ENCODE peak calls at places on chromosomes 6 and 20, in five cellular contexts. One of them, this sample, is unnamed.

GRCh38 chr6:137353842-137354397 is 134.7 kb upstream of the IFNGR1 start:
- DNase-seq in body of pancreas: no peak
- DNase-seq in fibroblast of mammary gland: no peak
- DNase-seq in foreskin fibroblast: no peak
- DNase-seq in omental fat pad: no peak
- DNase-seq in this sample: no peak

GRCh38 chr6:4668271-4669179 is 107.7 kb upstream of the CDYL start:
- DNase-seq in body of pancreas: no peak
- DNase-seq in fibroblast of mammary gland: peak
- DNase-seq in foreskin fibroblast: no peak
- DNase-seq in omental fat pad: no peak
- DNase-seq in this sample: no peak

GRCh38 chr6:3138341-3138740 is 19.0 kb downstream of the TUBB2A start:
- DNase-seq in body of pancreas: no peak
- DNase-seq in fibroblast of mammary gland: peak
- DNase-seq in foreskin fibroblast: peak
- DNase-seq in omental fat pad: no peak
- DNase-seq in this sample: no peak

GRCh38 chr6:4902363-4902762 is 101.5 kb downstream of the RPP40 start:
- DNase-seq in body of pancreas: no peak
- DNase-seq in fibroblast of mammary gland: no peak
- DNase-seq in foreskin fibroblast: no peak
- DNase-seq in omental fat pad: no peak
- DNase-seq in this sample: no peak

GRCh38 chr20:32560989-32561830 is 23.9 kb downstream of the NOL4L start:
- DNase-seq in body of pancreas: no peak
- DNase-seq in fibroblast of mammary gland: no peak
- DNase-seq in foreskin fibroblast: no peak
- DNase-seq in omental fat pad: no peak
- DNase-seq in this sample: no peak

GRCh38 chr6:113433506-113433991 is 423.6 kb upstream of the MARCKS start:
- DNase-seq in body of pancreas: peak
- DNase-seq in fibroblast of mammary gland: peak
- DNase-seq in foreskin fibroblast: peak
- DNase-seq in omental fat pad: peak
- DNase-seq in this sample: peak

GRCh38 chr20:59006864-59007757 is at the start of gene CTSZ:
- DNase-seq in body of pancreas: peak
- DNase-seq in fibroblast of mammary gland: peak
- DNase-seq in foreskin fibroblast: peak
- DNase-seq in omental fat pad: no peak
- DNase-seq in this sample: peak

GRCh38 chr6:83199865-83200230 is 6.7 kb downstream of the RWDD2A start:
- DNase-seq in body of pancreas: no peak
- DNase-seq in fibroblast of mammary gland: peak
- DNase-seq in foreskin fibroblast: peak
- DNase-seq in omental fat pad: no peak
- DNase-seq in this sample: no peak

GRCh38 chr20:39960522-39961420 is 728.3 kb downstream of the MAFB start:
- DNase-seq in body of pancreas: peak
- DNase-seq in fibroblast of mammary gland: no peak
- DNase-seq in foreskin fibroblast: no peak
- DNase-seq in omental fat pad: no peak
- DNase-seq in this sample: peak

GRCh38 chr6:2127484-2127911 is 117.9 kb downstream of the GMDS start:
- DNase-seq in body of pancreas: peak
- DNase-seq in fibroblast of mammary gland: no peak
- DNase-seq in foreskin fibroblast: no peak
- DNase-seq in omental fat pad: no peak
- DNase-seq in this sample: peak

GRCh38 chr6:93088675-93089575 is 330.4 kb downstream of the EPHA7 start:
- DNase-seq in body of pancreas: no peak
- DNase-seq in fibroblast of mammary gland: no peak
- DNase-seq in foreskin fibroblast: no peak
- DNase-seq in omental fat pad: no peak
- DNase-seq in this sample: no peak

GRCh38 chr6:56840467-56841371 is 114.2 kb upstream of the BEND6 start:
- DNase-seq in body of pancreas: no peak
- DNase-seq in fibroblast of mammary gland: peak
- DNase-seq in foreskin fibroblast: peak
- DNase-seq in omental fat pad: no peak
- DNase-seq in this sample: no peak

GRCh38 chr6:107730106-107730505 is 94.0 kb downstream of the SCML4 start:
- DNase-seq in body of pancreas: no peak
- DNase-seq in fibroblast of mammary gland: no peak
- DNase-seq in foreskin fibroblast: no peak
- DNase-seq in omental fat pad: no peak
- DNase-seq in this sample: no peak

GRCh38 chr6:14454467-14454763 is 336.8 kb downstream of the CD83 start:
- DNase-seq in body of pancreas: no peak
- DNase-seq in fibroblast of mammary gland: no peak
- DNase-seq in foreskin fibroblast: no peak
- DNase-seq in omental fat pad: no peak
- DNase-seq in this sample: no peak

GRCh38 chr6:87483929-87484328 is 11.2 kb downstream of the SLC35A1 start:
- DNase-seq in body of pancreas: no peak
- DNase-seq in fibroblast of mammary gland: peak
- DNase-seq in foreskin fibroblast: peak
- DNase-seq in omental fat pad: no peak
- DNase-seq in this sample: no peak

GRCh38 chr6:74113901-74114300 is 417.9 kb downstream of the CD109 start:
- DNase-seq in body of pancreas: no peak
- DNase-seq in fibroblast of mammary gland: no peak
- DNase-seq in foreskin fibroblast: no peak
- DNase-seq in omental fat pad: no peak
- DNase-seq in this sample: no peak

GRCh38 chr6:74073429-74073828 is 377.4 kb downstream of the CD109 start:
- DNase-seq in body of pancreas: no peak
- DNase-seq in fibroblast of mammary gland: peak
- DNase-seq in foreskin fibroblast: peak
- DNase-seq in omental fat pad: no peak
- DNase-seq in this sample: no peak

GRCh38 chr6:13794184-13794583 is 20.2 kb downstream of the MCUR1 start:
- DNase-seq in body of pancreas: no peak
- DNase-seq in fibroblast of mammary gland: peak
- DNase-seq in foreskin fibroblast: peak
- DNase-seq in omental fat pad: no peak
- DNase-seq in this sample: no peak

GRCh38 chr6:154611847-154612246 is 101.4 kb upstream of the CNKSR3 start:
- DNase-seq in body of pancreas: no peak
- DNase-seq in fibroblast of mammary gland: no peak
- DNase-seq in foreskin fibroblast: no peak
- DNase-seq in omental fat pad: no peak
- DNase-seq in this sample: no peak

GRCh38 chr20:10771435-10772140 is 97.8 kb upstream of the JAG1 start:
- DNase-seq in body of pancreas: no peak
- DNase-seq in fibroblast of mammary gland: no peak
- DNase-seq in foreskin fibroblast: no peak
- DNase-seq in omental fat pad: no peak
- DNase-seq in this sample: no peak

GRCh38 chr6:36809933-36810844 is 29.1 kb downstream of the CPNE5 start:
- DNase-seq in body of pancreas: no peak
- DNase-seq in fibroblast of mammary gland: no peak
- DNase-seq in foreskin fibroblast: no peak
- DNase-seq in omental fat pad: no peak
- DNase-seq in this sample: no peak

GRCh38 chr20:45470262-45470931 is 844 bp downstream of the WFDC2 start:
- DNase-seq in body of pancreas: peak
- DNase-seq in fibroblast of mammary gland: peak
- DNase-seq in foreskin fibroblast: no peak
- DNase-seq in omental fat pad: no peak
- DNase-seq in this sample: peak

GRCh38 chr6:104623052-104623690 is 236.5 kb downstream of the HACE1 start:
- DNase-seq in body of pancreas: no peak
- DNase-seq in fibroblast of mammary gland: no peak
- DNase-seq in foreskin fibroblast: no peak
- DNase-seq in omental fat pad: no peak
- DNase-seq in this sample: no peak

GRCh38 chr20:2139250-2139649 is 37.6 kb downstream of the STK35 start:
- DNase-seq in body of pancreas: no peak
- DNase-seq in fibroblast of mammary gland: no peak
- DNase-seq in foreskin fibroblast: no peak
- DNase-seq in omental fat pad: no peak
- DNase-seq in this sample: no peak

GRCh38 chr6:135909737-135910387 is 58.4 kb downstream of the PDE7B start:
- DNase-seq in body of pancreas: peak
- DNase-seq in fibroblast of mammary gland: peak
- DNase-seq in foreskin fibroblast: no peak
- DNase-seq in omental fat pad: no peak
- DNase-seq in this sample: no peak

GRCh38 chr6:135002974-135003703 is 51.5 kb downstream of the HBS1L start:
- DNase-seq in body of pancreas: no peak
- DNase-seq in fibroblast of mammary gland: no peak
- DNase-seq in foreskin fibroblast: no peak
- DNase-seq in omental fat pad: no peak
- DNase-seq in this sample: no peak

GRCh38 chr20:62117658-62118057 is 4.6 kb upstream of the LSM14B start:
- DNase-seq in body of pancreas: no peak
- DNase-seq in fibroblast of mammary gland: no peak
- DNase-seq in foreskin fibroblast: no peak
- DNase-seq in omental fat pad: no peak
- DNase-seq in this sample: peak

GRCh38 chr20:49603209-49603627 is 35.3 kb upstream of the PTGIS start:
- DNase-seq in body of pancreas: peak
- DNase-seq in fibroblast of mammary gland: peak
- DNase-seq in foreskin fibroblast: peak
- DNase-seq in omental fat pad: no peak
- DNase-seq in this sample: peak

GRCh38 chr20:24763386-24764026 is 185.6 kb upstream of the CST7 start:
- DNase-seq in body of pancreas: no peak
- DNase-seq in fibroblast of mammary gland: no peak
- DNase-seq in foreskin fibroblast: no peak
- DNase-seq in omental fat pad: no peak
- DNase-seq in this sample: no peak

GRCh38 chr6:73665686-73666319 is 12.0 kb upstream of the SLC17A5 start:
- DNase-seq in body of pancreas: no peak
- DNase-seq in fibroblast of mammary gland: no peak
- DNase-seq in foreskin fibroblast: no peak
- DNase-seq in omental fat pad: no peak
- DNase-seq in this sample: no peak

GRCh38 chr20:24443436-24443835 is 26.0 kb upstream of the SYNDIG1 start:
- DNase-seq in body of pancreas: no peak
- DNase-seq in fibroblast of mammary gland: no peak
- DNase-seq in foreskin fibroblast: no peak
- DNase-seq in omental fat pad: no peak
- DNase-seq in this sample: no peak

GRCh38 chr6:44951253-44951656 is 376.9 kb upstream of the RUNX2 start:
- DNase-seq in body of pancreas: no peak
- DNase-seq in fibroblast of mammary gland: no peak
- DNase-seq in foreskin fibroblast: no peak
- DNase-seq in omental fat pad: no peak
- DNase-seq in this sample: no peak

GRCh38 chr6:39005774-39006173 is 42.8 kb upstream of the GLP1R start:
- DNase-seq in body of pancreas: peak
- DNase-seq in fibroblast of mammary gland: no peak
- DNase-seq in foreskin fibroblast: no peak
- DNase-seq in omental fat pad: no peak
- DNase-seq in this sample: no peak

GRCh38 chr20:46710149-46710913 is 882 bp downstream of the SLC2A10 start:
- DNase-seq in body of pancreas: no peak
- DNase-seq in fibroblast of mammary gland: no peak
- DNase-seq in foreskin fibroblast: no peak
- DNase-seq in omental fat pad: no peak
- DNase-seq in this sample: no peak

GRCh38 chr20:46709459-46710148 is at the start of gene SLC2A10:
- DNase-seq in body of pancreas: peak
- DNase-seq in fibroblast of mammary gland: peak
- DNase-seq in foreskin fibroblast: peak
- DNase-seq in omental fat pad: peak
- DNase-seq in this sample: peak

GRCh38 chr20:46706242-46706641 is 3.2 kb upstream of the SLC2A10 start:
- DNase-seq in body of pancreas: no peak
- DNase-seq in fibroblast of mammary gland: no peak
- DNase-seq in foreskin fibroblast: no peak
- DNase-seq in omental fat pad: no peak
- DNase-seq in this sample: no peak

GRCh38 chr20:46709055-46709458 is 392 bp upstream of the SLC2A10 start:
- DNase-seq in body of pancreas: no peak
- DNase-seq in fibroblast of mammary gland: no peak
- DNase-seq in foreskin fibroblast: no peak
- DNase-seq in omental fat pad: no peak
- DNase-seq in this sample: no peak

GRCh38 chr20:46708172-46708860 is 1.1 kb upstream of the SLC2A10 start:
- DNase-seq in body of pancreas: peak
- DNase-seq in fibroblast of mammary gland: no peak
- DNase-seq in foreskin fibroblast: no peak
- DNase-seq in omental fat pad: no peak
- DNase-seq in this sample: no peak
- TF ChIP-seq CTCF in body of pancreas: peak
- TF ChIP-seq CTCF in fibroblast of mammary gland: no peak
- TF ChIP-seq CTCF in foreskin fibroblast: no peak
- TF ChIP-seq CTCF in omental fat pad: no peak
- TF ChIP-seq CTCF in this sample: no peak

DNA sequence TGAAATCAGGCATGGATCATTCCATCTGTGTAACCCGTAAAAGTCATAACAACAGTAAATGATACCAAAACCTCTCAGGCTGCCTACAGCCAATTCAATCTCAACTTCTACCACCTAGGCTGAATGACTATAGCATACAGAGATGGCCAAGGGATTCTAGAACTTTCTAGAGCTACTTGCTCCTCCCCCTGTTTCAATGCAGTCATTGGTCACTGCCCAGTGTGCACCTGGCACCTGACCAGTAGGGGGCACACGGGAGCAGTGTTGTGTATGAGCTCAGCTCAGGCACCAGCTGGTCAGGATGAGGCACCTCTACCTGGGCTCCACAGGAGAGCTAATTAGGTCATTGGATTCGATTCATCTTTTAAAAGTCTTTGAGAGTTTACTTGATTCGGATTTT is 86.2 kb downstream of the PLEKHG1 start:
- DNase-seq in body of pancreas: no peak
- DNase-seq in fibroblast of mammary gland: peak
- DNase-seq in foreskin fibroblast: no peak
- DNase-seq in omental fat pad: no peak
- DNase-seq in this sample: no peak
- TF ChIP-seq CTCF in body of pancreas: peak
- TF ChIP-seq CTCF in fibroblast of mammary gland: peak
- TF ChIP-seq CTCF in foreskin fibroblast: peak
- TF ChIP-seq CTCF in omental fat pad: no peak
- TF ChIP-seq CTCF in this sample: peak

GRCh38 chr6:43170452-43171283 is at the start of gene SRF:
- DNase-seq in body of pancreas: peak
- DNase-seq in fibroblast of mammary gland: peak
- DNase-seq in foreskin fibroblast: peak
- DNase-seq in omental fat pad: peak
- DNase-seq in this sample: peak
- TF ChIP-seq CTCF in body of pancreas: peak
- TF ChIP-seq CTCF in fibroblast of mammary gland: no peak
- TF ChIP-seq CTCF in foreskin fibroblast: no peak
- TF ChIP-seq CTCF in omental fat pad: no peak
- TF ChIP-seq CTCF in this sample: no peak

GRCh38 chr6:112330071-112330876 is 16.9 kb upstream of the RFPL4B start:
- DNase-seq in body of pancreas: no peak
- DNase-seq in fibroblast of mammary gland: peak
- DNase-seq in foreskin fibroblast: peak
- DNase-seq in omental fat pad: no peak
- DNase-seq in this sample: no peak
- TF ChIP-seq CTCF in body of pancreas: no peak
- TF ChIP-seq CTCF in fibroblast of mammary gland: peak
- TF ChIP-seq CTCF in foreskin fibroblast: peak
- TF ChIP-seq CTCF in omental fat pad: no peak
- TF ChIP-seq CTCF in this sample: no peak

GRCh38 chr6:131955876-131956275 is 4.7 kb upstream of the CCN2 start:
- DNase-seq in body of pancreas: no peak
- DNase-seq in fibroblast of mammary gland: no peak
- DNase-seq in foreskin fibroblast: no peak
- DNase-seq in omental fat pad: no peak
- DNase-seq in this sample: no peak
- TF ChIP-seq CTCF in body of pancreas: no peak
- TF ChIP-seq CTCF in fibroblast of mammary gland: no peak
- TF ChIP-seq CTCF in foreskin fibroblast: no peak
- TF ChIP-seq CTCF in omental fat pad: no peak
- TF ChIP-seq CTCF in this sample: no peak

This sample was measured in psoas muscle.